ENCODE peak calls at places on chromosomes 1 and 21, in six cellular contexts. One of them, this sample, is unnamed.

GRCh38 chr1:211609120-211610024 is 30.4 kb upstream of the SLC30A1 start:
- DNase-seq in GM23338: no peak
- DNase-seq in GM12891: no peak
- DNase-seq in breast epithelium: no peak
- DNase-seq in transverse colon: no peak
- DNase-seq in SK-N-SH: no peak
- DNase-seq in this sample: no peak

GRCh38 chr1:157626099-157626498 is 28.2 kb upstream of the FCRL4 start:
- DNase-seq in breast epithelium: no peak
- DNase-seq in GM12891: peak
- DNase-seq in transverse colon: peak
- DNase-seq in SK-N-SH: no peak
- DNase-seq in GM23338: peak
- DNase-seq in this sample: no peak

GRCh38 chr1:207872655-207873054 is 38.3 kb downstream of the CD34 start:
- DNase-seq in GM12891: no peak
- DNase-seq in transverse colon: no peak
- DNase-seq in GM23338: no peak
- DNase-seq in SK-N-SH: no peak
- DNase-seq in breast epithelium: no peak
- DNase-seq in this sample: no peak

GRCh38 chr21:27248791-27249190 is 281.9 kb upstream of the ADAMTS5 start:
- DNase-seq in breast epithelium: no peak
- DNase-seq in GM12891: no peak
- DNase-seq in GM23338: no peak
- DNase-seq in transverse colon: no peak
- DNase-seq in SK-N-SH: no peak
- DNase-seq in this sample: no peak

GRCh38 chr1:85672031-85672430 is 36.2 kb downstream of the ZNHIT6 start:
- DNase-seq in GM23338: no peak
- DNase-seq in transverse colon: no peak
- DNase-seq in GM12891: no peak
- DNase-seq in breast epithelium: no peak
- DNase-seq in SK-N-SH: no peak
- DNase-seq in this sample: no peak

GRCh38 chr1:47396671-47397196 is 19.4 kb upstream of the FOXE3 start:
- DNase-seq in SK-N-SH: no peak
- DNase-seq in GM12891: no peak
- DNase-seq in breast epithelium: no peak
- DNase-seq in transverse colon: no peak
- DNase-seq in GM23338: no peak
- DNase-seq in this sample: no peak

GRCh38 chr1:247465796-247466195 is 7.9 kb upstream of the OR2B11 start:
- DNase-seq in GM12891: no peak
- DNase-seq in transverse colon: no peak
- DNase-seq in breast epithelium: no peak
- DNase-seq in GM23338: no peak
- DNase-seq in SK-N-SH: no peak
- DNase-seq in this sample: no peak

GRCh38 chr1:14712136-14712535 is 113.7 kb downstream of the KAZN start:
- DNase-seq in transverse colon: no peak
- DNase-seq in GM23338: no peak
- DNase-seq in breast epithelium: no peak
- DNase-seq in SK-N-SH: no peak
- DNase-seq in GM12891: no peak
- DNase-seq in this sample: no peak

GRCh38 chr1:229913491-229913890 is 153.5 kb upstream of the GALNT2 start:
- DNase-seq in transverse colon: no peak
- DNase-seq in breast epithelium: no peak
- DNase-seq in GM23338: no peak
- DNase-seq in SK-N-SH: no peak
- DNase-seq in GM12891: no peak
- DNase-seq in this sample: no peak

GRCh38 chr1:66521736-66522365 is 12.1 kb upstream of the SGIP1 start:
- DNase-seq in GM23338: no peak
- DNase-seq in breast epithelium: no peak
- DNase-seq in transverse colon: no peak
- DNase-seq in SK-N-SH: no peak
- DNase-seq in GM12891: no peak
- DNase-seq in this sample: no peak

GRCh38 chr1:151832318-151832984 is 849 bp upstream of the RORC start:
- DNase-seq in transverse colon: peak
- DNase-seq in SK-N-SH: peak
- DNase-seq in breast epithelium: peak
- DNase-seq in GM23338: no peak
- DNase-seq in GM12891: no peak
- DNase-seq in this sample: no peak

GRCh38 chr1:16986113-16986512 is 5.7 kb upstream of the MFAP2 start:
- DNase-seq in GM23338: no peak
- DNase-seq in breast epithelium: no peak
- DNase-seq in GM12891: no peak
- DNase-seq in transverse colon: no peak
- DNase-seq in SK-N-SH: no peak
- DNase-seq in this sample: no peak

GRCh38 chr1:158998781-158999161 is 10.9 kb upstream of the IFI16 start:
- DNase-seq in GM12891: no peak
- DNase-seq in SK-N-SH: peak
- DNase-seq in breast epithelium: no peak
- DNase-seq in GM23338: peak
- DNase-seq in transverse colon: peak
- DNase-seq in this sample: peak

GRCh38 chr1:59188413-59189213 is 108.3 kb upstream of the FGGY start:
- DNase-seq in SK-N-SH: no peak
- DNase-seq in GM12891: no peak
- DNase-seq in breast epithelium: no peak
- DNase-seq in transverse colon: no peak
- DNase-seq in GM23338: no peak
- DNase-seq in this sample: no peak

GRCh38 chr1:178530520-178530919 is 17.6 kb downstream of the TEX35 start:
- DNase-seq in GM23338: no peak
- DNase-seq in GM12891: no peak
- DNase-seq in breast epithelium: no peak
- DNase-seq in transverse colon: no peak
- DNase-seq in SK-N-SH: no peak
- DNase-seq in this sample: peak

GRCh38 chr1:29122987-29123870 is 474 bp downstream of the TMEM200B start:
- DNase-seq in GM23338: peak
- DNase-seq in transverse colon: peak
- DNase-seq in GM12891: no peak
- DNase-seq in SK-N-SH: peak
- DNase-seq in breast epithelium: no peak
- DNase-seq in this sample: no peak

GRCh38 chr1:191306916-191307315 is 829.3 kb upstream of the BRINP3 start:
- DNase-seq in GM12891: no peak
- DNase-seq in transverse colon: no peak
- DNase-seq in breast epithelium: no peak
- DNase-seq in GM23338: no peak
- DNase-seq in SK-N-SH: no peak
- DNase-seq in this sample: peak

GRCh38 chr21:14482165-14482564 is 64.0 kb downstream of the SAMSN1 start:
- DNase-seq in GM23338: no peak
- DNase-seq in transverse colon: no peak
- DNase-seq in SK-N-SH: no peak
- DNase-seq in GM12891: no peak
- DNase-seq in breast epithelium: no peak
- DNase-seq in this sample: no peak

DNA sequence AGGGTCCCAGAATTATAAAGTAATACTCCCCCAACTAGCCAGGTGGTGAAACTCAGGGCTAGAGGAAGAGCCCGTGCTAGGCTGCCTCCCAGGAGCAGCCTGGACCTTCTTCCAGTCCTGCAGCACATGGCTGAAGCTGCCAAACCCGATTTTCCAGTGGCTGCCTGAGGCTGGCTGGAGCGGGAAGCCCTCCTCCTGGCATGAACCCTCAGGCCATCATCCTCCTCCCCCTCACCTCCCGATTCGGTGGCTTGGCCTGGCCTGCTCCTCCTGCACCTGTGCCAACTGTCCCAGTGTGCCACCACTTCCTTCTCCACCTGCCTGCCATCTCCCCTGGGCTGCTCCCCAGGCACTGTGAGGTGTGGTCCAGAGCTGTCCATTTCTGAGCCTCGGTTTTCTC is 3.0 kb upstream of the TSPAN1 start:
- DNase-seq in breast epithelium: peak
- DNase-seq in GM12891: no peak
- DNase-seq in GM23338: peak
- DNase-seq in SK-N-SH: no peak
- DNase-seq in transverse colon: peak
- DNase-seq in this sample: no peak
- TF ChIP-seq POLR2AphosphoS5 in breast epithelium: peak
- TF ChIP-seq POLR2AphosphoS5 in GM12891: no peak
- TF ChIP-seq POLR2AphosphoS5 in GM23338: no peak
- TF ChIP-seq POLR2AphosphoS5 in SK-N-SH: no peak
- TF ChIP-seq POLR2AphosphoS5 in transverse colon: no peak
- TF ChIP-seq POLR2AphosphoS5 in this sample: no peak

GRCh38 chr1:244858357-244858756 is 6.0 kb downstream of the HNRNPU start:
- DNase-seq in transverse colon: no peak
- DNase-seq in GM23338: no peak
- DNase-seq in breast epithelium: no peak
- DNase-seq in GM12891: no peak
- DNase-seq in SK-N-SH: no peak
- DNase-seq in this sample: no peak
- TF ChIP-seq POLR2AphosphoS5 in transverse colon: no peak
- TF ChIP-seq POLR2AphosphoS5 in GM23338: no peak
- TF ChIP-seq POLR2AphosphoS5 in breast epithelium: no peak
- TF ChIP-seq POLR2AphosphoS5 in GM12891: no peak
- TF ChIP-seq POLR2AphosphoS5 in SK-N-SH: no peak
- TF ChIP-seq POLR2AphosphoS5 in this sample: no peak

GRCh38 chr21:34594566-34595234 is 20.2 kb downstream of the RCAN1 start:
- DNase-seq in breast epithelium: no peak
- DNase-seq in transverse colon: no peak
- DNase-seq in GM23338: no peak
- DNase-seq in GM12891: no peak
- DNase-seq in SK-N-SH: no peak
- DNase-seq in this sample: no peak

GRCh38 chr21:34593423-34593822 is 21.5 kb downstream of the RCAN1 start:
- DNase-seq in SK-N-SH: no peak
- DNase-seq in GM23338: no peak
- DNase-seq in transverse colon: no peak
- DNase-seq in GM12891: no peak
- DNase-seq in breast epithelium: no peak
- DNase-seq in this sample: no peak

GRCh38 chr21:34595457-34595856 is 19.5 kb downstream of the RCAN1 start:
- DNase-seq in breast epithelium: no peak
- DNase-seq in GM12891: no peak
- DNase-seq in transverse colon: no peak
- DNase-seq in GM23338: no peak
- DNase-seq in SK-N-SH: no peak
- DNase-seq in this sample: no peak

GRCh38 chr21:34592573-34592972 is 22.3 kb downstream of the RCAN1 start:
- DNase-seq in breast epithelium: no peak
- DNase-seq in GM12891: no peak
- DNase-seq in transverse colon: no peak
- DNase-seq in SK-N-SH: no peak
- DNase-seq in GM23338: no peak
- DNase-seq in this sample: no peak

DNA sequence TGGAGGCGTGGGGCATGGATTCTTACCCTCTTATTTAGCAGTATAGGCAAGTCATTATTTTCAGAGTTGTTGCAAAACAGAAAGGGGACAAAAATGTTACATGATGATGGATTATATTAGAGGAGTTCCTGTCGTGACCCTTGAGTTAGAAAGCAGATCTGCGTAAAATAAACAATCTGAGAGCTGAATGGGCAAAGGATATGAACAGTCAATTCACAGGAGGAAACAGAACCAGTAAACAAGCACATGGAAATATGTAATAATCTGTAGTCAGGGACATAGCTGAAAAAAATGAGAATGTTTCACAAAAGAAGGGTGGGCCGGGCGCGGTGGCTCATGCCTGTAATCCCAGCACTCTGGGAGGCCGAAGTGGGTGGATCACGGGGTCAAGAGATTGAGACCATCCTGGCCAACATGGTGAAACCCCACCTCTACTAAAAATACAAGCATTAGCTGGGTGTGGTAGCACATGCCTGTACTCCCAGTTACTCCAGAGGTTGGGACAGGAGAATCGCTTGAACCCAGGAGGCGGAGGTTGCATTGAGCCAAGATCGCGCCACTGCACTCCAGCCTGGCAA is 20.9 kb downstream of the RCAN1 start:
- DNase-seq in SK-N-SH: no peak
- DNase-seq in transverse colon: no peak
- DNase-seq in breast epithelium: no peak
- DNase-seq in GM23338: no peak
- DNase-seq in GM12891: no peak
- DNase-seq in this sample: no peak
- TF ChIP-seq POLR2AphosphoS5 in SK-N-SH: no peak
- TF ChIP-seq POLR2AphosphoS5 in transverse colon: peak
- TF ChIP-seq POLR2AphosphoS5 in breast epithelium: no peak
- TF ChIP-seq POLR2AphosphoS5 in GM23338: no peak
- TF ChIP-seq POLR2AphosphoS5 in GM12891: no peak
- TF ChIP-seq POLR2AphosphoS5 in this sample: no peak

GRCh38 chr1:153976819-153977249 is 640 bp downstream of the JTB start:
- DNase-seq in breast epithelium: no peak
- DNase-seq in SK-N-SH: peak
- DNase-seq in transverse colon: no peak
- DNase-seq in GM12891: no peak
- DNase-seq in GM23338: peak
- DNase-seq in this sample: peak

GRCh38 chr1:153973071-153973470 is 4.4 kb downstream of the JTB start:
- DNase-seq in SK-N-SH: no peak
- DNase-seq in transverse colon: no peak
- DNase-seq in GM12891: no peak
- DNase-seq in breast epithelium: no peak
- DNase-seq in GM23338: no peak
- DNase-seq in this sample: no peak

GRCh38 chr1:153977250-153978240 is at the start of gene JTB:
- DNase-seq in GM23338: peak
- DNase-seq in transverse colon: peak
- DNase-seq in breast epithelium: peak
- DNase-seq in GM12891: peak
- DNase-seq in SK-N-SH: peak
- DNase-seq in this sample: peak

GRCh38 chr1:153970346-153970745 is 2.6 kb downstream of the CREB3L4 start:
- DNase-seq in SK-N-SH: no peak
- DNase-seq in GM12891: no peak
- DNase-seq in GM23338: no peak
- DNase-seq in transverse colon: no peak
- DNase-seq in breast epithelium: no peak
- DNase-seq in this sample: peak

DNA sequence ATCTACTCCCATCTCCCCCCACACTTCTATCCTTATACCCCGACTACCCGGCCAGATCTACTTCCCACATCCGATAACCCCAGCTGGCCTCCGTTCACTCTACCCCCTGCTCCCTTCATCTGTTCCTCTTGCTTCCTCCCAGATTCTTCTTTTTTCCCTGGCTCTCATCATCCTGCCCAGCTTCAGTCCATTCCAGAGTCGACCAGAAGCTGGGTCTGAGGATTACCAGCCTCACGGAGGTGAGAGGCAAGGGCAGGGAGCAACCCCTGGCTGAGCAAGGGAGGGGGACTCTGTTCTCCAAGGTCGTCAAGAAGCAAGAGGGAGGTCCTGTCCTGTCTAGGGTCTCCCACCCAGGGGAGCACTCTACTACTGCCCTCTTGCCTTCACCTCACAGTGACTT is 4.0 kb downstream of the JTB start:
- DNase-seq in breast epithelium: no peak
- DNase-seq in GM23338: no peak
- DNase-seq in transverse colon: no peak
- DNase-seq in SK-N-SH: no peak
- DNase-seq in GM12891: no peak
- DNase-seq in this sample: peak
- TF ChIP-seq POLR2AphosphoS5 in breast epithelium: no peak
- TF ChIP-seq POLR2AphosphoS5 in GM23338: no peak
- TF ChIP-seq POLR2AphosphoS5 in transverse colon: no peak
- TF ChIP-seq POLR2AphosphoS5 in SK-N-SH: no peak
- TF ChIP-seq POLR2AphosphoS5 in GM12891: peak
- TF ChIP-seq POLR2AphosphoS5 in this sample: no peak

GRCh38 chr1:68384321-68384813 is 65.4 kb downstream of the RPE65 start:
- DNase-seq in transverse colon: no peak
- DNase-seq in breast epithelium: no peak
- DNase-seq in GM23338: no peak
- DNase-seq in GM12891: no peak
- DNase-seq in SK-N-SH: no peak
- DNase-seq in this sample: no peak
- TF ChIP-seq POLR2AphosphoS5 in transverse colon: peak
- TF ChIP-seq POLR2AphosphoS5 in breast epithelium: no peak
- TF ChIP-seq POLR2AphosphoS5 in GM23338: no peak
- TF ChIP-seq POLR2AphosphoS5 in GM12891: no peak
- TF ChIP-seq POLR2AphosphoS5 in SK-N-SH: peak
- TF ChIP-seq POLR2AphosphoS5 in this sample: no peak

This sample was measured in spleen.